ENCODE peak calls at places on chromosomes 1 and 21, in nine cellular contexts. G, Q, B, V, A, T, K, H and F are unnamed samples.

GRCh38 chr21:16509466-16509865 is 779.7 kb downstream of the USP25 start:
- DNase-seq in K (no peak), B (no peak), V (peak; percentile 81), T (no peak), G (no peak), A (no peak), H (no peak), Q (no peak), F (no peak)

GRCh38 chr1:85356130-85356529 is 79.7 kb upstream of the BCL10 start:
- DNase-seq in B (no peak), V (no peak), G (no peak), K (no peak), Q (no peak), H (no peak), A (no peak), T (no peak), F (no peak)

GRCh38 chr1:155127672-155128468 is at the start of gene EFNA1:
- DNase-seq in H (peak; percentile 66), G (peak; percentile 22), A (peak; percentile 83), B (peak; percentile 84), T (peak; percentile 68), V (peak; percentile 65), Q (peak; percentile 15), K (no peak), F (peak; percentile 42)

GRCh38 chr1:52473039-52473438 is 68.6 kb downstream of the PRPF38A start:
- DNase-seq in T (no peak), G (no peak), V (no peak), B (no peak), A (no peak), H (no peak), Q (no peak), K (no peak), F (no peak)

GRCh38 chr1:15345711-15346355 is 63.9 kb upstream of the EFHD2 start:
- DNase-seq in G (peak; percentile 57), A (peak; percentile 91), T (no peak), K (no peak), Q (no peak), H (peak; percentile 72), B (no peak), V (no peak), F (peak; percentile 55)

GRCh38 chr1:84402501-84402900 is 4.2 kb downstream of the DNASE2B start:
- DNase-seq in B (no peak), V (no peak), Q (no peak), H (no peak), K (no peak), T (no peak), G (no peak), A (no peak), F (no peak)

GRCh38 chr1:37793773-37794371 is at the start of gene MANEAL:
- DNase-seq in A (peak; percentile 85), K (peak; percentile 39), G (peak; percentile 10), H (peak; percentile 47), V (peak; percentile 76), Q (peak; percentile 60), T (peak; percentile 86), B (peak; percentile 91), F (peak; percentile 46)

GRCh38 chr1:116881879-116882520 is 27.7 kb upstream of the PTGFRN start:
- DNase-seq in H (peak; percentile 50), V (peak; percentile 97), A (no peak), K (no peak), T (peak; percentile 67), G (peak; percentile 4), Q (no peak), B (no peak), F (peak; percentile 39)

GRCh38 chr1:152185544-152186391 is 26.7 kb upstream of the RPTN start:
- DNase-seq in A (no peak), H (peak; percentile 45), T (peak; percentile 42), V (peak; percentile 85), Q (peak; percentile 71), K (peak; percentile 44), G (no peak), B (peak; percentile 57), F (peak; percentile 83)

GRCh38 chr1:21050031-21050430 is 126.7 kb downstream of the EIF4G3 start:
- DNase-seq in Q (no peak), G (no peak), V (peak; percentile 29), B (no peak), T (no peak), K (no peak), H (no peak), A (no peak), F (no peak)

GRCh38 chr1:225254676-225255075 is 173.2 kb downstream of the LBR start:
- DNase-seq in H (no peak), T (no peak), V (no peak), A (no peak), Q (no peak), G (no peak), B (no peak), K (no peak), F (peak; percentile 33)

GRCh38 chr1:80656628-80657019 is 1144.1 kb upstream of the ADGRL2 start:
- DNase-seq in A (no peak), K (peak; percentile 7), H (no peak), B (no peak), T (no peak), Q (no peak), G (no peak), V (no peak), F (peak; percentile 65)

GRCh38 chr1:67831850-67832513 is 1.3 kb downstream of the GNG12 start:
- DNase-seq in H (no peak), B (peak; percentile 75), Q (peak; percentile 69), T (peak; percentile 34), A (peak; percentile 82), K (peak; percentile 67), G (no peak), V (peak; percentile 91), F (peak; percentile 94)

GRCh38 chr1:59057211-59057694 is 239.6 kb upstream of the FGGY start:
- DNase-seq in K (peak; percentile 43), Q (no peak), G (no peak), B (peak; percentile 82), T (peak; percentile 40), A (no peak), H (no peak), V (peak; percentile 99), F (peak; percentile 60)

GRCh38 chr1:7549277-7549676 is 221.8 kb upstream of the VAMP3 start:
- DNase-seq in K (peak; percentile 70), G (no peak), H (peak; percentile 37), V (peak; percentile 79), T (no peak), B (no peak), Q (no peak), A (no peak), F (peak; percentile 83)

GRCh38 chr1:197207081-197207480 is 60.6 kb upstream of the ASPM start:
- DNase-seq in A (no peak), H (no peak), Q (no peak), V (no peak), K (no peak), G (no peak), B (no peak), T (no peak), F (no peak)

GRCh38 chr1:203082571-203083462 is 3.0 kb downstream of the MYOG start:
- DNase-seq in A (peak; percentile 44), B (no peak), H (no peak), T (peak; percentile 44), K (no peak), G (no peak), Q (no peak), V (no peak), F (no peak)

GRCh38 chr21:42437786-42438185 is 34.1 kb downstream of the UBASH3A start:
- DNase-seq in Q (no peak), H (no peak), B (peak; percentile 27), G (no peak), V (peak; percentile 6), T (peak; percentile 85), A (peak; percentile 47), K (no peak), F (no peak)

GRCh38 chr1:226443439-226443838 is 35.5 kb upstream of the PARP1 start:
- DNase-seq in K (no peak), V (peak; percentile 84), A (no peak), T (no peak), H (no peak), B (no peak), Q (no peak), G (no peak), F (peak; percentile 83)

GRCh38 chr1:214552174-214552608 is 789 bp upstream of the PTPN14 start:
- DNase-seq in H (no peak), T (peak; percentile 78), K (peak; percentile 59), Q (no peak), G (no peak), B (peak; percentile 36), A (no peak), V (peak; percentile 88), F (peak; percentile 84)

GRCh38 chr21:14569868-14570267 is 23.8 kb upstream of the SAMSN1 start:
- DNase-seq in A (no peak), Q (no peak), K (no peak), H (no peak), B (no peak), G (no peak), V (no peak), T (no peak), F (no peak)

GRCh38 chr1:68173283-68174172 is 58.8 kb downstream of the WLS start:
- DNase-seq in B (no peak), Q (peak; percentile 80), V (peak; percentile 60), K (no peak), T (no peak), H (no peak), A (no peak), G (no peak), F (no peak)

GRCh38 chr1:90045853-90046563 is 51.1 kb downstream of the ZNF326 start:
- DNase-seq in Q (peak; percentile 42), V (peak; percentile 38), B (peak; percentile 39), A (no peak), G (no peak), K (peak; percentile 10), T (peak; percentile 42), H (peak; percentile 42), F (peak; percentile 48)

GRCh38 chr1:183457449-183457848 is 14.8 kb upstream of the SMG7 start:
- DNase-seq in Q (no peak), V (no peak), G (no peak), H (no peak), T (no peak), A (no peak), K (no peak), B (no peak), F (no peak)

GRCh38 chr1:194537521-194537920 is 1351.1 kb upstream of the B3GALT2 start:
- DNase-seq in V (no peak), Q (no peak), B (no peak), T (no peak), G (no peak), H (no peak), A (no peak), K (no peak), F (no peak)

GRCh38 chr1:244083544-244083943 is 32.5 kb downstream of the ZBTB18 start:
- DNase-seq in V (no peak), G (no peak), H (no peak), B (no peak), T (no peak), Q (no peak), A (no peak), K (no peak), F (no peak)

GRCh38 chr1:110212165-110213142 is 2.3 kb downstream of the KCNC4 start:
- DNase-seq in Q (peak; percentile 74), H (no peak), V (peak; percentile 41), K (no peak), A (no peak), T (no peak), G (no peak), B (no peak), F (no peak)